ENCODE peak calls at places on chromosomes 13 and 19, in ten cellular contexts. W is BE2C, X is HCT116, H is dorsolateral prefrontal cortex, S is aorta, L is psoas muscle, P is HFF-Myc, V is astrocyte of the spinal cord, M is neuronal stem cell, R is esophagus squamous epithelium. O is an unnamed sample.

GRCh38 chr13:24627090-24627714 is 53.0 kb upstream of the ATP12A start:
- DNase-seq in W (no peak), X (peak; percentile 4), H (no peak), S (no peak), L (no peak), P (no peak), V (no peak), M (peak; percentile 63), R (no peak), O (no peak)

GRCh38 chr13:42847891-42848663 is 66.7 kb downstream of the FAM216B start:
- DNase-seq in W (no peak), X (no peak), H (no peak), S (no peak), L (no peak), P (no peak), V (peak; percentile 63), M (no peak), R (no peak), O (peak; percentile 29)

GRCh38 chr13:78993792-78994191 is 334.8 kb upstream of the OBI1 start:
- DNase-seq in W (no peak), X (no peak), H (no peak), S (no peak), L (no peak), P (no peak), V (no peak), M (no peak), R (no peak), O (no peak)

GRCh38 chr13:99151516-99151915 is 49.1 kb upstream of the UBAC2 start:
- DNase-seq in W (no peak), X (peak; percentile 23), H (no peak), S (no peak), L (no peak), P (peak; percentile 32), V (peak; percentile 67), M (no peak), R (no peak), O (peak; percentile 11)

GRCh38 chr13:57825066-57825465 is 193.5 kb downstream of the PCDH17 start:
- DNase-seq in W (peak; percentile 35), X (no peak), H (no peak), S (no peak), L (no peak), P (no peak), V (no peak), M (no peak), R (no peak), O (no peak)

GRCh38 chr19:35561436-35561835 is 2.0 kb downstream of the ATP4A start:
- DNase-seq in W (no peak), X (no peak), H (no peak), S (peak; percentile 55), L (no peak), P (no peak), V (no peak), M (no peak), R (no peak), O (no peak)

GRCh38 chr19:47232422-47233211 is 1.6 kb upstream of the BBC3 start:
- DNase-seq in W (no peak), X (no peak), H (no peak), S (no peak), L (no peak), P (peak; percentile 72), V (peak; percentile 51), M (no peak), R (no peak), O (no peak)

GRCh38 chr13:91661692-91662490 is 263.5 kb downstream of the GPC5 start:
- DNase-seq in W (no peak), X (no peak), H (no peak), S (no peak), L (no peak), P (no peak), V (no peak), M (no peak), R (no peak), O (no peak)

GRCh38 chr13:31111136-31111535 is 50.6 kb downstream of the HSPH1 start:
- DNase-seq in W (no peak), X (no peak), H (no peak), S (no peak), L (no peak), P (no peak), V (no peak), M (no peak), R (no peak), O (no peak)

GRCh38 chr19:1467512-1468273 is 11.3 kb downstream of the C19orf25 start:
- DNase-seq in W (no peak), X (no peak), H (no peak), S (no peak), L (peak; percentile 51), P (no peak), V (no peak), M (no peak), R (no peak), O (no peak)

GRCh38 chr19:1171755-1172352 is 2.2 kb downstream of the SBNO2 start:
- DNase-seq in W (no peak), X (no peak), H (no peak), S (no peak), L (peak; percentile 50), P (no peak), V (no peak), M (no peak), R (no peak), O (no peak)

GRCh38 chr19:40553885-40554857 is 22.5 kb upstream of the SHKBP1 start:
- DNase-seq in W (peak; percentile 55), X (no peak), H (no peak), S (no peak), L (no peak), P (no peak), V (no peak), M (no peak), R (no peak), O (no peak)

GRCh38 chr13:89937420-89937819 is 1410.1 kb upstream of the MIR17HG start:
- DNase-seq in W (no peak), X (no peak), H (no peak), S (no peak), L (no peak), P (no peak), V (no peak), M (no peak), R (no peak), O (no peak)

GRCh38 chr13:76856141-76856571 is 30.0 kb downstream of the KCTD12 start:
- DNase-seq in W (no peak), X (no peak), H (no peak), S (no peak), L (no peak), P (peak; percentile 20), V (peak; percentile 66), M (no peak), R (no peak), O (peak; percentile 38)

GRCh38 chr19:7773841-7774240 is 10.8 kb downstream of the CLEC4M start:
- DNase-seq in W (no peak), X (no peak), H (no peak), S (no peak), L (no peak), P (no peak), V (no peak), M (no peak), R (no peak), O (no peak)

GRCh38 chr19:7775761-7776160 is 12.7 kb downstream of the CLEC4M start:
- DNase-seq in W (no peak), X (no peak), H (no peak), S (no peak), L (no peak), P (no peak), V (no peak), M (no peak), R (no peak), O (no peak)

GRCh38 chr19:7779631-7780486 is 16.8 kb downstream of the CLEC4M start:
- DNase-seq in W (no peak), X (no peak), H (no peak), S (no peak), L (no peak), P (no peak), V (no peak), M (no peak), R (no peak), O (no peak)

GRCh38 chr19:7781157-7781556 is 18.1 kb downstream of the CLEC4M start:
- DNase-seq in W (no peak), X (no peak), H (no peak), S (no peak), L (no peak), P (no peak), V (no peak), M (no peak), R (no peak), O (no peak)

DNA sequence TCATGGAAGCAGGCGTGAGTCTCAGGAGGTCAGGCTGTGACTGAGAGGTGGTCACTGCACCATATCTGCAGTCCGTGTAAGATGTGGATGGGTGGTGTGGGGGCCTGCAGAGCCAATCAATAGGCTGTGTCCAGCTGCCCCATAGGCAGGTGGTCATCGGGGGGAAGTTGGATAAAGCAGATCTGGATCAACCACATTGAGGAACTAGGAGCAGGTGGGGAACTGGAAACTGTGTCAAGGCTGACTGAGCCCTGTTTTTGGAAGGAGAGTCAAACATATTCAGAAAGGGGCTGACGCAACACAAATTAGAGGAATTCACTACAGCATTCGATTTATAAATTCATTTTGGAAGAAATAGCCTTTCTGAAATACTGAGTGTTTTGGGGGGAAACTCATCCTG is 15.0 kb downstream of the CLEC4M start:
- DNase-seq in W (no peak), X (no peak), H (no peak), S (no peak), L (no peak), P (no peak), V (no peak), M (no peak), R (no peak), O (no peak)
- H3K4me3 ChIP-seq in W (no peak overlapping the region), X (no peak overlapping the region), H (no peak overlapping the region), S (no peak overlapping the region), L (no peak overlapping the region), P (no peak overlapping the region), V (no peak overlapping the region), M (no peak overlapping the region), R (no peak overlapping the region), O (no peak overlapping the region)

GRCh38 chr19:56660381-56661105 is 11.0 kb downstream of the ZNF835 start:
- DNase-seq in W (no peak), X (no peak), H (peak; percentile 22), S (no peak), L (no peak), P (no peak), V (no peak), M (no peak), R (no peak), O (no peak)
- H3K4me3 ChIP-seq in W (no peak overlapping the region), X (no peak overlapping the region), H (peak overlapping the region; percentile 50), S (no peak overlapping the region), L (no peak overlapping the region), P (no peak overlapping the region), V (no peak overlapping the region), M (no peak overlapping the region), R (peak overlapping the region; percentile 8), O (no peak overlapping the region)

DNA sequence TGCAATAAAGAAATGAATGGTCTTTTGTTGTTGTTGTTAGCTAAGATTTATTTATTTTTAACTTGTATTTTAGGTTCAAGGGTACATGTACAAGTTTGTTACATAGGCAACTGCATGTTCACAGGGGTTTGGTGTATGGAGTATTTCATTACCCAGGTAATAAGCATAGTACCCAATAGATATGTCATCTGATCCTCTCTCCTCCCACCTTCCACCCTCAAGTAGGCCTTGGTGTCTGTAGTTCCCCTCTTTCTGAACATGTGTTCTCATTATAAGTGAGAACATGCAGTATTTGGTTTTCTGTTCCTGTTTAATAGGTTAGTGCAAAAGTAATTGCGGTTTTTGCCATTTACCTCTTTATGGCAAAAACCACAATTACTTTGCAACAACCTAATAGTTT is 554.1 kb downstream of the TBC1D4 start:
- DNase-seq in W (no peak), X (no peak), H (no peak), S (no peak), L (no peak), P (no peak), V (no peak), M (no peak), R (no peak), O (no peak)
- H3K4me3 ChIP-seq in W (no peak overlapping the region), X (no peak overlapping the region), H (no peak overlapping the region), S (no peak overlapping the region), L (no peak overlapping the region), P (no peak overlapping the region), V (no peak overlapping the region), M (no peak overlapping the region), R (no peak overlapping the region), O (no peak overlapping the region)

GRCh38 chr19:51965583-51965982 is 21.1 kb downstream of the ZNF350 start:
- DNase-seq in W (no peak), X (no peak), H (no peak), S (no peak), L (no peak), P (no peak), V (no peak), M (no peak), R (no peak), O (no peak)
- H3K4me3 ChIP-seq in W (no peak overlapping the region), X (no peak overlapping the region), H (no peak overlapping the region), S (peak overlapping the region; percentile 10), L (no peak overlapping the region), P (no peak overlapping the region), V (no peak overlapping the region), M (no peak overlapping the region), R (no peak overlapping the region), O (no peak overlapping the region)

O was measured in astrocyte of the cerebellum.